ENCODE peak calls at places on chromosomes 5 and 9, in eight cellular contexts. X is lung; S is adrenal gland; L is mammary epithelial cell; Z is CD8-positive, alpha-beta T cell; D is NB4; A is lower leg skin; B is MM.1S. P is an unnamed sample.

GRCh38 chr5:178335287-178336030 is 102.9 kb upstream of the PHYKPL start:
- DNase-seq in X (no peak), S (no peak), L (no peak), Z (no peak), D (no peak), A (no peak), B (no peak), P (no peak)

GRCh38 chr5:34411470-34412346 is 244.4 kb upstream of the RAI14 start:
- DNase-seq in X (no peak), S (no peak), L (no peak), Z (no peak), D (no peak), A (no peak), B (no peak), P (no peak)

GRCh38 chr5:66993882-66994281 is 202.7 kb downstream of the CD180 start:
- DNase-seq in X (no peak), S (no peak), L (no peak), Z (no peak), D (no peak), A (no peak), B (no peak), P (no peak)

GRCh38 chr5:114238771-114239313 is 123.0 kb upstream of the KCNN2 start:
- DNase-seq in X (no peak), S (no peak), L (no peak), Z (no peak), D (no peak), A (no peak), B (no peak), P (no peak)

GRCh38 chr9:34059231-34059720 is 10.6 kb upstream of the UBAP2 start:
- DNase-seq in X (no peak), S (peak; percentile 81), L (no peak), Z (no peak), D (no peak), A (no peak), B (no peak), P (no peak)

GRCh38 chr5:31218978-31219377 is 25.5 kb downstream of the CDH6 start:
- DNase-seq in X (no peak), S (no peak), L (no peak), Z (no peak), D (no peak), A (no peak), B (no peak), P (no peak)

GRCh38 chr5:52560366-52560765 is 227.3 kb upstream of the ITGA1 start:
- DNase-seq in X (no peak), S (no peak), L (peak; percentile 5), Z (no peak), D (peak; percentile 9), A (no peak), B (peak; percentile 46), P (no peak)

GRCh38 chr5:134088291-134088690 is 26.2 kb upstream of the TCF7 start:
- DNase-seq in X (no peak), S (no peak), L (no peak), Z (no peak), D (no peak), A (no peak), B (no peak), P (no peak)

GRCh38 chr9:16119861-16120641 is 567.2 kb downstream of the CCDC171 start:
- DNase-seq in X (no peak), S (no peak), L (peak; percentile 25), Z (no peak), D (no peak), A (no peak), B (no peak), P (no peak)

GRCh38 chr9:112041536-112042243 is 133.4 kb downstream of the SUSD1 start:
- DNase-seq in X (no peak), S (no peak), L (peak; percentile 99), Z (no peak), D (no peak), A (no peak), B (no peak), P (no peak)

GRCh38 chr5:95446560-95447221 is 55.5 kb downstream of the FAM81B start:
- DNase-seq in X (no peak), S (no peak), L (peak; percentile 57), Z (no peak), D (peak; percentile 19), A (no peak), B (no peak), P (no peak)

GRCh38 chr5:662751-663435 is 30.3 kb downstream of the TPPP start:
- DNase-seq in X (no peak), S (no peak), L (no peak), Z (no peak), D (no peak), A (no peak), B (no peak), P (no peak)

GRCh38 chr5:74673011-74673790 is 11.8 kb upstream of the HEXB start:
- DNase-seq in X (no peak), S (peak; percentile 29), L (no peak), Z (no peak), D (peak; percentile 49), A (no peak), B (peak; percentile 31), P (no peak)

GRCh38 chr5:16453609-16454008 is 12.0 kb downstream of the ZNF622 start:
- DNase-seq in X (no peak), S (no peak), L (no peak), Z (no peak), D (no peak), A (no peak), B (no peak), P (no peak)
- TF ChIP-seq CTCF in X (no peak), S (no peak), L (peak; percentile 3), Z (no peak), D (no peak), A (no peak), B (no peak), P (no peak)

GRCh38 chr9:107016383-107016782 is 153.4 kb downstream of the ZNF462 start:
- DNase-seq in X (no peak), S (no peak), L (peak; percentile 31), Z (no peak), D (no peak), A (no peak), B (no peak), P (no peak)

GRCh38 chr9:107019216-107019615 is 156.2 kb downstream of the ZNF462 start:
- DNase-seq in X (no peak), S (no peak), L (peak; percentile 61), Z (no peak), D (no peak), A (no peak), B (no peak), P (no peak)

GRCh38 chr9:107024193-107024592 is 161.2 kb downstream of the ZNF462 start:
- DNase-seq in X (no peak), S (no peak), L (peak; percentile 16), Z (no peak), D (peak; percentile 23), A (no peak), B (peak; percentile 92), P (no peak)

GRCh38 chr9:107020040-107020530 is 157.1 kb downstream of the ZNF462 start:
- DNase-seq in X (no peak), S (no peak), L (peak; percentile 87), Z (no peak), D (no peak), A (no peak), B (peak; percentile 83), P (no peak)
- TF ChIP-seq CTCF in X (no peak), S (no peak), L (no peak), Z (no peak), D (no peak), A (no peak), B (no peak), P (no peak)

GRCh38 chr5:14100281-14100680 is 42.9 kb upstream of the TRIO start:
- DNase-seq in X (no peak), S (no peak), L (no peak), Z (no peak), D (no peak), A (no peak), B (no peak), P (no peak)
- TF ChIP-seq CTCF in X (no peak), S (no peak), L (no peak), Z (no peak), D (no peak), A (no peak), B (no peak), P (no peak)

GRCh38 chr5:91027316-91027937 is 355.7 kb downstream of the ARRDC3 start:
- DNase-seq in X (no peak), S (no peak), L (no peak), Z (no peak), D (no peak), A (no peak), B (no peak), P (no peak)
- TF ChIP-seq CTCF in X (no peak), S (no peak), L (no peak), Z (no peak), D (no peak), A (no peak), B (no peak), P (no peak)

DNA sequence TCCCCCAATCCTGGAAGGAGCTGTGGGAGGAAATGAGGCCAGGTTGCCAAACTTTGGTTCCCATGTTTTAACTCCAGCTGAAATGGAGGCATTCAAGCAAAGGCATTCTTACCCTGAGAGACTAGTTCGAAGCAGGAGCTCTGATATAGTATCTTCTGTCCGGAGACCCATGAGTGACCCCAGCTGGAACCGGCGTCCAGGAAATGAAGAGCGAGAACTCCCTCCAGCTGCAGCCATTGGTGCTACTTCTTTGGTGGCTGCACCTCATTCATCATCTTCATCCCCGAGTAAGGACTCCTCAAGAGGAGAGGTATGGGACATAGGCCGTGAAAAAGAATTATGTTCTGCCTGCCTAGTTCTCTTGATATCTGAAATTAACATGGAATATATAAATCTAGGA is 75.7 kb downstream of the GAPVD1 start:
- DNase-seq in X (no peak), S (no peak), L (no peak), Z (no peak), D (peak; percentile 6), A (no peak), B (no peak), P (no peak)
- TF ChIP-seq CTCF in X (no peak), S (no peak), L (no peak), Z (no peak), D (no peak), A (no peak), B (no peak), P (no peak)

DNA sequence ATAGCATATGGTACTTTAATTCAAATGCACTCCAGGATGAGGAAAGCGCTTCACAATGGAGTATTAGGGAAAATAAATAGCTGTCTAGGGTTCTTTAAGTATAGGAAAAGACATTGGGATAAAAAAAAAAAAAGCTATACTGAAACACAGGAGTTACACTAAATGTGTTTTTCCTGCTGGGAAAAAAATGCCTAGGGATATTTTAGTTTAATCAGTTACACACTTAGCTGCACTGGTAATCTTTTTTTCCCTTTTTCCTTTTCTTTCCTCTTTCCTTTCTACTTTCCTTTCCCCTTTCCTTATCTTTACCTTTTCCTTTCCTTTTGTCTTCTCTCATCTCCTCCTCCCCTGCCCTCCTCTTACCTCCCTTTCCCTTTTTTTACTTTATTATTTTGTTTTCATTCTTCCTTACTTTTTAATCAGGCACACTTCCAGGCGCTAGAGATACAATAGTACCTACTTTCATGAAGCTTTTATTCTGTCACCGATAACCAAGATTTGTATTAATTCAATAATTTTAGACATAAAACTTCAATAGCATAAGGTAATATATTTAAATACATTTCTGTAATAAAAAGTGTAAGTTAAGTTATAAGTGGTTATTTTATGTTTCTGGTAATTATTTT is 758.7 kb downstream of the CDH18 start:
- DNase-seq in X (no peak), S (no peak), L (no peak), Z (no peak), D (no peak), A (no peak), B (no peak), P (no peak)
- TF ChIP-seq CTCF in X (no peak), S (no peak), L (no peak), Z (no peak), D (no peak), A (no peak), B (no peak), P (no peak)

GRCh38 chr9:133356391-133357091 is at the start of the genes SURF1 and SURF2:
- DNase-seq in X (peak; percentile 90), S (peak; percentile 92), L (peak; percentile 76), Z (peak; percentile 88), D (peak; percentile 88), A (peak; percentile 97), B (peak; percentile 89), P (peak; percentile 81)
- TF ChIP-seq CTCF in X (no peak), S (no peak), L (peak; percentile 40), Z (no peak), D (no peak), A (no peak), B (peak; percentile 31), P (no peak)